ENCODE peak calls at places on chromosomes 16 and 17, in eight cellular contexts. P is T-helper 17 cell, Y is left lung, N is NCI-H1048, L is amniotic stem cell, A is Caki2, W is cardiac septum, V is AG09309. D is an unnamed sample.

GRCh38 chr17:44283374-44284023 is 15.6 kb upstream of the SLC4A1 start:
- DNase-seq in P (no peak), Y (no peak), N (no peak), L (no peak), A (no peak), W (no peak), V (no peak), D (no peak)

GRCh38 chr16:67833035-67833417 is 9.1 kb upstream of the THAP11 start:
- DNase-seq in P (no peak), Y (no peak), N (no peak), L (peak; percentile 57), A (no peak), W (no peak), V (no peak), D (peak; percentile 83)

GRCh38 chr16:49399594-49400364 is 26.2 kb downstream of the C16orf78 start:
- DNase-seq in P (no peak), Y (no peak), N (no peak), L (no peak), A (no peak), W (no peak), V (no peak), D (no peak)

GRCh38 chr17:56392274-56392673 is 201.2 kb upstream of the NOG start:
- DNase-seq in P (no peak), Y (no peak), N (no peak), L (no peak), A (peak; percentile 35), W (no peak), V (no peak), D (no peak)

GRCh38 chr16:67158637-67159600 is 790 bp downstream of the TRADD start:
- DNase-seq in P (peak; percentile 78), Y (peak; percentile 85), N (no peak), L (no peak), A (peak; percentile 70), W (no peak), V (no peak), D (peak; percentile 52)

GRCh38 chr16:84532299-84532724 is 27.9 kb upstream of the MEAK7 start:
- DNase-seq in P (no peak), Y (no peak), N (no peak), L (peak; percentile 88), A (peak; percentile 97), W (peak; percentile 82), V (peak; percentile 87), D (peak; percentile 92)

GRCh38 chr17:43755389-43755875 is 3.2 kb downstream of the SOST start:
- DNase-seq in P (no peak), Y (no peak), N (no peak), L (no peak), A (no peak), W (peak; percentile 72), V (no peak), D (no peak)

GRCh38 chr17:4605826-4606225 is 21.5 kb downstream of the SMTNL2 start:
- DNase-seq in P (no peak), Y (no peak), N (no peak), L (no peak), A (no peak), W (no peak), V (no peak), D (no peak)

GRCh38 chr17:56817066-56817465 is 16.7 kb downstream of the C17orf67 start:
- DNase-seq in P (no peak), Y (no peak), N (no peak), L (no peak), A (no peak), W (no peak), V (no peak), D (no peak)

GRCh38 chr16:16073884-16074781 is 124.7 kb downstream of the ABCC1 start:
- DNase-seq in P (no peak), Y (peak; percentile 83), N (no peak), L (peak; percentile 54), A (peak; percentile 92), W (no peak), V (peak; percentile 76), D (peak; percentile 70)

GRCh38 chr17:77256710-77257109 is 115.9 kb downstream of the SEC14L1 start:
- DNase-seq in P (no peak), Y (no peak), N (no peak), L (no peak), A (no peak), W (no peak), V (no peak), D (no peak)

D was measured in GM03348.